ENCODE peak calls at places on chromosomes 16 and 17, in six cellular contexts. E is stimulated activated naive CD4-positive, alpha-beta T cell treated with Interleukin-2 at 50 U/mL for 16 hours; A is EH; G is retinal pigment epithelial cell; Z is NCI-H446 treated with DMSO at 0.1 percent for 48 hours; P is effector memory CD4-positive, alpha-beta T cell. I is an unnamed sample.

GRCh38 chr16:86575754-86576557 is 2.4 kb upstream of the FOXL1 start:
- DNase-seq in P (no peak), E (peak; percentile 13), G (no peak), A (peak; percentile 98), Z (no peak), I (peak; percentile 80)

GRCh38 chr17:50123649-50124349 is 6.2 kb downstream of the SAMD14 start:
- DNase-seq in G (no peak), P (no peak), Z (no peak), E (no peak), A (no peak), I (no peak)

GRCh38 chr16:73025506-73026131 is 22.3 kb downstream of the ZFHX3 start:
- DNase-seq in P (no peak), Z (no peak), G (no peak), E (no peak), A (peak; percentile 47), I (no peak)

GRCh38 chr17:28199115-28199514 is 119.9 kb upstream of the TMEM97 start:
- DNase-seq in G (no peak), E (no peak), P (no peak), Z (no peak), A (no peak), I (no peak)

GRCh38 chr17:81898029-81898866 is 3.8 kb upstream of the NPB start:
- DNase-seq in Z (no peak), G (peak; percentile 56), P (no peak), A (peak; percentile 94), E (no peak), I (no peak)

GRCh38 chr17:32386844-32387243 is 36.9 kb downstream of the ZNF207 start:
- DNase-seq in P (no peak), A (peak; percentile 11), G (no peak), E (no peak), Z (no peak), I (no peak)

GRCh38 chr16:10951016-10951415 is 6.7 kb downstream of the CLEC16A start:
- DNase-seq in P (no peak), A (no peak), Z (no peak), G (no peak), E (no peak), I (no peak)

GRCh38 chr16:50697881-50698767 is 4.7 kb downstream of the NOD2 start:
- DNase-seq in A (peak; percentile 64), Z (no peak), P (peak; percentile 25), G (no peak), E (peak; percentile 76), I (peak; percentile 74)

GRCh38 chr17:73646409-73647305 is 2.4 kb upstream of the SDK2 start:
- DNase-seq in Z (no peak), A (no peak), G (no peak), E (no peak), P (no peak), I (peak; percentile 25)

GRCh38 chr17:5797447-5797846 is 213.1 kb upstream of the NLRP1 start:
- DNase-seq in P (no peak), A (no peak), G (no peak), Z (no peak), E (no peak), I (no peak)

GRCh38 chr17:42276359-42276608 is at the start of gene STAT5B:
- DNase-seq in A (peak; percentile 67), G (no peak), P (peak; percentile 45), Z (no peak), E (peak; percentile 49), I (peak; percentile 97)

GRCh38 chr16:87541882-87542234 is 49.0 kb upstream of the ZCCHC14 start:
- DNase-seq in A (no peak), P (no peak), Z (no peak), G (no peak), E (no peak), I (no peak)

GRCh38 chr16:3519581-3519980 is 18.8 kb downstream of the CLUAP1 start:
- DNase-seq in P (no peak), A (no peak), Z (no peak), E (no peak), G (no peak), I (no peak)

GRCh38 chr16:86050591-86051375 is 151.8 kb downstream of the IRF8 start:
- DNase-seq in P (no peak), Z (no peak), A (no peak), G (no peak), E (no peak), I (no peak)